ENCODE peak calls at places on chromosomes 2 and 18, in four cellular contexts. One of them, this sample, is unnamed.

GRCh38 chr2:45691152-45691551 is 39.7 kb downstream of the PRKCE start:
- DNase-seq in posterior cingulate gyrus: peak
- DNase-seq in tibial nerve: no peak
- DNase-seq in DMS 273 treated with DMSO at 0.1 percent for 48 hours: no peak
- DNase-seq in this sample: no peak

GRCh38 chr2:13056259-13056843 is 339.6 kb downstream of the TRIB2 start:
- DNase-seq in tibial nerve: no peak
- DNase-seq in DMS 273 treated with DMSO at 0.1 percent for 48 hours: no peak
- DNase-seq in posterior cingulate gyrus: no peak
- DNase-seq in this sample: peak

GRCh38 chr2:178508646-178509045 is 28.4 kb downstream of the PLEKHA3 start:
- DNase-seq in tibial nerve: no peak
- DNase-seq in posterior cingulate gyrus: no peak
- DNase-seq in DMS 273 treated with DMSO at 0.1 percent for 48 hours: no peak
- DNase-seq in this sample: no peak

GRCh38 chr2:88656690-88657089 is 29.4 kb upstream of the EIF2AK3 start:
- DNase-seq in posterior cingulate gyrus: no peak
- DNase-seq in tibial nerve: no peak
- DNase-seq in DMS 273 treated with DMSO at 0.1 percent for 48 hours: no peak
- DNase-seq in this sample: peak

GRCh38 chr2:10303634-10304378 is 1.1 kb downstream of the HPCAL1 start:
- DNase-seq in posterior cingulate gyrus: no peak
- DNase-seq in tibial nerve: no peak
- DNase-seq in DMS 273 treated with DMSO at 0.1 percent for 48 hours: no peak
- DNase-seq in this sample: peak

GRCh38 chr2:174692256-174692830 is 71.9 kb downstream of the CHRNA1 start:
- DNase-seq in tibial nerve: no peak
- DNase-seq in DMS 273 treated with DMSO at 0.1 percent for 48 hours: no peak
- DNase-seq in posterior cingulate gyrus: peak
- DNase-seq in this sample: peak

GRCh38 chr2:25714740-25715139 is 41.4 kb upstream of the DTNB start:
- DNase-seq in posterior cingulate gyrus: no peak
- DNase-seq in tibial nerve: no peak
- DNase-seq in DMS 273 treated with DMSO at 0.1 percent for 48 hours: no peak
- DNase-seq in this sample: no peak

GRCh38 chr18:12159446-12159845 is 65.8 kb downstream of the ANKRD62 start:
- DNase-seq in posterior cingulate gyrus: no peak
- DNase-seq in tibial nerve: no peak
- DNase-seq in DMS 273 treated with DMSO at 0.1 percent for 48 hours: no peak
- DNase-seq in this sample: no peak

GRCh38 chr2:169038338-169038757 is 7.2 kb upstream of the ABCB11 start:
- DNase-seq in DMS 273 treated with DMSO at 0.1 percent for 48 hours: no peak
- DNase-seq in tibial nerve: no peak
- DNase-seq in posterior cingulate gyrus: no peak
- DNase-seq in this sample: peak

GRCh38 chr2:45276914-45277313 is 267.7 kb upstream of the SIX2 start:
- DNase-seq in posterior cingulate gyrus: no peak
- DNase-seq in DMS 273 treated with DMSO at 0.1 percent for 48 hours: no peak
- DNase-seq in tibial nerve: no peak
- DNase-seq in this sample: peak

GRCh38 chr2:201857326-201857725 is 51.0 kb downstream of the CDK15 start:
- DNase-seq in tibial nerve: no peak
- DNase-seq in DMS 273 treated with DMSO at 0.1 percent for 48 hours: no peak
- DNase-seq in posterior cingulate gyrus: no peak
- DNase-seq in this sample: no peak

GRCh38 chr2:98253461-98254073 is 92.7 kb upstream of the CNGA3 start:
- DNase-seq in posterior cingulate gyrus: peak
- DNase-seq in DMS 273 treated with DMSO at 0.1 percent for 48 hours: no peak
- DNase-seq in tibial nerve: no peak
- DNase-seq in this sample: peak

GRCh38 chr18:75375341-75375740 is 52.2 kb downstream of the SMIM21 start:
- DNase-seq in DMS 273 treated with DMSO at 0.1 percent for 48 hours: no peak
- DNase-seq in posterior cingulate gyrus: no peak
- DNase-seq in tibial nerve: no peak
- DNase-seq in this sample: no peak

GRCh38 chr18:8375269-8375668 is 234.0 kb upstream of the RAB12 start:
- DNase-seq in posterior cingulate gyrus: no peak
- DNase-seq in tibial nerve: no peak
- DNase-seq in DMS 273 treated with DMSO at 0.1 percent for 48 hours: no peak
- DNase-seq in this sample: no peak

GRCh38 chr2:45505138-45505537 is 105.9 kb downstream of the SRBD1 start:
- DNase-seq in posterior cingulate gyrus: no peak
- DNase-seq in tibial nerve: no peak
- DNase-seq in DMS 273 treated with DMSO at 0.1 percent for 48 hours: peak
- DNase-seq in this sample: no peak

GRCh38 chr2:212381428-212382102 is 157.0 kb downstream of the ERBB4 start:
- DNase-seq in tibial nerve: no peak
- DNase-seq in posterior cingulate gyrus: no peak
- DNase-seq in DMS 273 treated with DMSO at 0.1 percent for 48 hours: no peak
- DNase-seq in this sample: no peak

GRCh38 chr18:63617049-63617995 is 26.7 kb downstream of the SERPINB4 start:
- DNase-seq in DMS 273 treated with DMSO at 0.1 percent for 48 hours: no peak
- DNase-seq in posterior cingulate gyrus: no peak
- DNase-seq in tibial nerve: no peak
- DNase-seq in this sample: peak

GRCh38 chr18:78640596-78640995 is 339.0 kb upstream of the SALL3 start:
- DNase-seq in posterior cingulate gyrus: no peak
- DNase-seq in tibial nerve: no peak
- DNase-seq in DMS 273 treated with DMSO at 0.1 percent for 48 hours: no peak
- DNase-seq in this sample: no peak

GRCh38 chr2:159497256-159497655 is 119.1 kb downstream of the BAZ2B start:
- DNase-seq in posterior cingulate gyrus: no peak
- DNase-seq in DMS 273 treated with DMSO at 0.1 percent for 48 hours: no peak
- DNase-seq in tibial nerve: no peak
- DNase-seq in this sample: peak

GRCh38 chr2:16313235-16313980 is 352.2 kb downstream of the CYRIA start:
- DNase-seq in posterior cingulate gyrus: no peak
- DNase-seq in tibial nerve: no peak
- DNase-seq in DMS 273 treated with DMSO at 0.1 percent for 48 hours: no peak
- DNase-seq in this sample: no peak

This sample was measured in fibroblast of the aortic adventitia.